ENCODE peak calls at places on chromosomes 6 and 20, in nine cellular contexts. W, N, X, K, C, Q, Z, M and T are unnamed samples.

GRCh38 chr6:133820208-133820607 is 68.7 kb upstream of the TCF21 start:
- DNase-seq in W (no peak), N (no peak), X (no peak), K (no peak), C (no peak), Q (no peak), Z (no peak), M (no peak), T (no peak)

GRCh38 chr6:68876792-68877493 is 241.9 kb downstream of the ADGRB3 start:
- DNase-seq in W (no peak), N (no peak), X (peak), K (no peak), C (no peak), Q (no peak), Z (no peak), M (peak), T (no peak)

GRCh38 chr6:28947831-28948270 is 24.1 kb upstream of the TRIM27 start:
- DNase-seq in W (peak), N (no peak), X (peak), K (no peak), C (no peak), Q (no peak), Z (no peak), M (no peak), T (no peak)

GRCh38 chr6:16136536-16137450 is 7.9 kb downstream of the MYLIP start:
- DNase-seq in W (peak), N (no peak), X (peak), K (no peak), C (peak), Q (no peak), Z (no peak), M (peak), T (no peak)

GRCh38 chr6:52514514-52514913 is 62.3 kb downstream of the TRAM2 start:
- DNase-seq in W (peak), N (no peak), X (peak), K (no peak), C (no peak), Q (peak), Z (no peak), M (peak), T (no peak)

GRCh38 chr6:52574709-52575489 is 2.0 kb downstream of the TRAM2 start:
- DNase-seq in W (no peak), N (peak), X (peak), K (peak), C (peak), Q (peak), Z (no peak), M (no peak), T (no peak)

GRCh38 chr6:20811112-20811746 is 277.0 kb downstream of the CDKAL1 start:
- DNase-seq in W (peak), N (no peak), X (peak), K (no peak), C (no peak), Q (no peak), Z (no peak), M (peak), T (peak)

GRCh38 chr6:3325210-3325609 is 66.5 kb downstream of the PSMG4 start:
- DNase-seq in W (no peak), N (no peak), X (peak), K (no peak), C (no peak), Q (no peak), Z (no peak), M (peak), T (no peak)

GRCh38 chr6:42339991-42340401 is 111.7 kb downstream of the TRERF1 start:
- DNase-seq in W (no peak), N (no peak), X (no peak), K (no peak), C (no peak), Q (no peak), Z (no peak), M (no peak), T (no peak)

GRCh38 chr6:110310861-110311446 is 47.2 kb downstream of the METTL24 start:
- DNase-seq in W (no peak), N (no peak), X (no peak), K (no peak), C (no peak), Q (no peak), Z (no peak), M (no peak), T (no peak)

GRCh38 chr6:43274916-43275597 is 23.0 kb upstream of the SLC22A7 start:
- DNase-seq in W (peak), N (no peak), X (no peak), K (no peak), C (peak), Q (no peak), Z (no peak), M (no peak), T (no peak)

GRCh38 chr20:25309395-25310267 is 61.7 kb downstream of the PYGB start:
- DNase-seq in W (peak), N (peak), X (peak), K (no peak), C (peak), Q (no peak), Z (no peak), M (peak), T (peak)

GRCh38 chr6:44734886-44735630 is 347.6 kb downstream of the CDC5L start:
- DNase-seq in W (no peak), N (no peak), X (no peak), K (no peak), C (no peak), Q (no peak), Z (no peak), M (no peak), T (no peak)

GRCh38 chr6:67252663-67253062 is 1382.4 kb upstream of the ADGRB3 start:
- DNase-seq in W (no peak), N (no peak), X (no peak), K (peak), C (no peak), Q (no peak), Z (no peak), M (no peak), T (no peak)

GRCh38 chr6:109296305-109296915 is 85.9 kb downstream of the CD164 start:
- DNase-seq in W (no peak), N (no peak), X (no peak), K (no peak), C (peak), Q (no peak), Z (no peak), M (no peak), T (no peak)

DNA sequence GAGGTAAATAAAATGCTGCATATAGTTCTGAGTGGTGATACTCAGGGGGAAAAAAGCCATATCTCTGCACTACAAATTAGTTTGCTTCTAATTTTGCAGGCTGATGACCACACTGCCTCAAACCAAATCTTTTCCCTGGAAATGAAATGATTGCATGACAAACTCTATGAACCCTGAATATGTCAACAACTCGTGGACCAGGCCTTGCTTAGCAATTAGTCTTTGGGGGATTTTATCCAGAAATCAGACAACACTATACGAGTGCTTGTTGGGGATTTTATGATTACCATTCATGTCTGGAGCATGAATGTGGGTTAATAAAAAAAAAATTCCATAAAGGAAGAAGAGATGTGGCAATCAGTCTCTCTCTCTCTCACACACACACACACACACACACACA is 42.0 kb downstream of the SOBP start:
- DNase-seq in W (no peak), N (no peak), X (peak), K (no peak), C (no peak), Q (no peak), Z (no peak), M (no peak), T (no peak)
- TF ChIP-seq CTCF in W (no peak), N (no peak), X (no peak), K (no peak), C (no peak), Q (no peak), Z (no peak), M (no peak), T (no peak)

GRCh38 chr6:166511316-166511715 is 75.2 kb downstream of the RAMACL start:
- DNase-seq in W (no peak), N (no peak), X (no peak), K (no peak), C (no peak), Q (no peak), Z (no peak), M (no peak), T (no peak)

GRCh38 chr6:166509193-166509592 is 77.3 kb downstream of the RAMACL start:
- DNase-seq in W (no peak), N (no peak), X (no peak), K (no peak), C (no peak), Q (no peak), Z (no peak), M (no peak), T (no peak)

GRCh38 chr6:166514196-166514595 is 72.3 kb downstream of the RAMACL start:
- DNase-seq in W (peak), N (no peak), X (no peak), K (no peak), C (no peak), Q (peak), Z (no peak), M (no peak), T (no peak)

GRCh38 chr6:166515072-166515810 is 71.2 kb downstream of the RAMACL start:
- DNase-seq in W (peak), N (no peak), X (peak), K (peak), C (no peak), Q (no peak), Z (no peak), M (peak), T (peak)

GRCh38 chr6:166512567-166512966 is 73.9 kb downstream of the RAMACL start:
- DNase-seq in W (peak), N (no peak), X (no peak), K (no peak), C (no peak), Q (no peak), Z (no peak), M (no peak), T (no peak)
- TF ChIP-seq CTCF in W (no peak), N (no peak), X (no peak), K (no peak), C (no peak), Q (no peak), Z (no peak), M (no peak), T (no peak)

GRCh38 chr6:168451805-168452204 is 10.8 kb downstream of the SMOC2 start:
- DNase-seq in W (no peak), N (no peak), X (no peak), K (no peak), C (no peak), Q (no peak), Z (no peak), M (no peak), T (no peak)
- TF ChIP-seq CTCF in W (peak), N (peak), X (peak), K (no peak), C (no peak), Q (no peak), Z (peak), M (no peak), T (no peak)

DNA sequence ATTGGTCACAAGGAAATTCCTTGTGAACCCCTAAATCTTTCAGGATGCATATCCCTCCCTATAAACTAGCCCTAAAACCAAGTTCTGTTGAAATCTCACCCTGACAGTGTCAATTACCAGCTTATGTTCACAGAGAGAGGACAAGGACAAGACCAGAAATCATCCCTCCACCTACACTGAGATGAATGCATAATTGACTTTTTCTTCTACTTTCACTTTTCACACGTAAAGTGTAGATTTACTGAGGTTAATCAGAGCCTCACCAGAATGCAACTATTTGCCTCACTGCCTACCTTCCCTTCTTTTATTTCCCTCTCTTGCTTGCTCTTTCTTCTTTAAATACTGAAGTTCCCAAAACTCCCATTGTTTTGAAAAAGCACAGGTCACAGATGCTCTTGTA is 15.3 kb upstream of the NKAIN2 start:
- DNase-seq in W (no peak), N (no peak), X (no peak), K (no peak), C (no peak), Q (no peak), Z (no peak), M (no peak), T (no peak)
- TF ChIP-seq CTCF in W (no peak), N (no peak), X (no peak), K (no peak), C (no peak), Q (no peak), Z (no peak), M (no peak), T (no peak)